ENCODE peak calls at places on chromosome 16, in five cellular contexts. E is GM12878, S is H1, N is HepG2, I is K562. H is an unnamed sample.

GRCh38 chr16:88883117-88883895 is 16.8 kb upstream of the PABPN1L start:
- DNase-seq in E (no peak), I (no peak), S (no peak), N (no peak), H (no peak)

GRCh38 chr16:65377131-65377649 is 255.3 kb upstream of the CDH11 start:
- DNase-seq in E (no peak), I (no peak), S (no peak), N (no peak), H (no peak)

GRCh38 chr16:53372942-53373871 is 61.1 kb upstream of the RBL2 start:
- DNase-seq in N (no peak), E (no peak), S (peak; percentile 87), I (peak; percentile 28), H (peak; percentile 35)

GRCh38 chr16:85028638-85029412 is 1.2 kb downstream of the KIAA0513 start:
- DNase-seq in E (no peak), N (no peak), I (no peak), S (no peak), H (no peak)

GRCh38 chr16:16041196-16041892 is 91.9 kb downstream of the ABCC1 start:
- DNase-seq in E (no peak), S (peak; percentile 53), N (no peak), I (no peak), H (no peak)

GRCh38 chr16:89890200-89890599 is 16.8 kb downstream of the TCF25 start:
- DNase-seq in N (no peak), S (no peak), E (no peak), I (no peak), H (no peak)

GRCh38 chr16:86052115-86052670 is 153.2 kb downstream of the IRF8 start:
- DNase-seq in E (no peak), S (no peak), I (no peak), N (no peak), H (no peak)

GRCh38 chr16:14564881-14565687 is 65.0 kb downstream of the PARN start:
- DNase-seq in S (no peak), I (no peak), N (peak; percentile 34), E (no peak), H (no peak)

GRCh38 chr16:54651440-54651839 is 279.2 kb upstream of the IRX5 start:
- DNase-seq in E (no peak), S (peak; percentile 62), I (no peak), N (no peak), H (no peak)

GRCh38 chr16:86512860-86513470 is 2.6 kb downstream of the FOXF1 start:
- DNase-seq in N (no peak), E (no peak), S (peak; percentile 69), I (no peak), H (no peak)

GRCh38 chr16:49015189-49015540 is 266.5 kb downstream of the CBLN1 start:
- DNase-seq in S (peak; percentile 47), N (no peak), I (no peak), E (no peak), H (no peak)

GRCh38 chr16:80459331-80459777 is 81.4 kb upstream of the DYNLRB2 start:
- DNase-seq in S (no peak), E (no peak), I (no peak), N (no peak), H (no peak)

GRCh38 chr16:58280146-58280845 is 14.5 kb downstream of the PRSS54 start:
- DNase-seq in E (no peak), N (no peak), I (no peak), S (no peak), H (no peak)

GRCh38 chr16:66830422-66831404 is at the start of gene NAE1:
- DNase-seq in N (peak; percentile 81), E (peak; percentile 57), I (peak; percentile 95), S (peak; percentile 95), H (peak; percentile 76)

GRCh38 chr16:28241924-28242323 is 30.2 kb upstream of the XPO6 start:
- DNase-seq in N (no peak), I (no peak), S (no peak), E (no peak), H (no peak)

GRCh38 chr16:27780468-27781194 is 230.7 kb downstream of the KATNIP start:
- DNase-seq in S (no peak), I (no peak), E (no peak), N (no peak), H (no peak)

GRCh38 chr16:12439443-12440232 is 364.0 kb downstream of the CPPED1 start:
- DNase-seq in S (no peak), I (no peak), E (no peak), N (no peak), H (no peak)

GRCh38 chr16:86079185-86079885 is 180.4 kb downstream of the IRF8 start:
- DNase-seq in I (no peak), E (no peak), N (no peak), S (no peak), H (no peak)

GRCh38 chr16:10616744-10617640 is 36.6 kb upstream of the EMP2 start:
- DNase-seq in I (no peak), S (peak; percentile 63), E (no peak), N (peak; percentile 96), H (peak; percentile 8)

GRCh38 chr16:85157813-85158701 is 45.8 kb upstream of the CIBAR2 start:
- DNase-seq in S (peak; percentile 69), E (peak; percentile 12), I (no peak), N (peak; percentile 79), H (no peak)

GRCh38 chr16:58027341-58028167 is 2.0 kb downstream of the MMP15 start:
- DNase-seq in N (peak; percentile 37), S (peak; percentile 77), E (no peak), I (peak; percentile 67), H (peak; percentile 36)

GRCh38 chr16:13439766-13440165 is 480.2 kb upstream of the ERCC4 start:
- DNase-seq in S (no peak), E (no peak), I (no peak), N (no peak), H (no peak)

GRCh38 chr16:80285089-80285488 is 255.7 kb upstream of the DYNLRB2 start:
- DNase-seq in E (no peak), S (no peak), I (no peak), N (no peak), H (no peak)

GRCh38 chr16:12613131-12613991 is 190.3 kb downstream of the CPPED1 start:
- DNase-seq in N (peak; percentile 100), S (no peak), I (peak; percentile 55), E (peak; percentile 76), H (peak; percentile 94)

GRCh38 chr16:87489434-87490045 is 3.3 kb downstream of the ZCCHC14 start:
- DNase-seq in N (peak; percentile 45), I (no peak), E (no peak), S (no peak), H (no peak)

DNA sequence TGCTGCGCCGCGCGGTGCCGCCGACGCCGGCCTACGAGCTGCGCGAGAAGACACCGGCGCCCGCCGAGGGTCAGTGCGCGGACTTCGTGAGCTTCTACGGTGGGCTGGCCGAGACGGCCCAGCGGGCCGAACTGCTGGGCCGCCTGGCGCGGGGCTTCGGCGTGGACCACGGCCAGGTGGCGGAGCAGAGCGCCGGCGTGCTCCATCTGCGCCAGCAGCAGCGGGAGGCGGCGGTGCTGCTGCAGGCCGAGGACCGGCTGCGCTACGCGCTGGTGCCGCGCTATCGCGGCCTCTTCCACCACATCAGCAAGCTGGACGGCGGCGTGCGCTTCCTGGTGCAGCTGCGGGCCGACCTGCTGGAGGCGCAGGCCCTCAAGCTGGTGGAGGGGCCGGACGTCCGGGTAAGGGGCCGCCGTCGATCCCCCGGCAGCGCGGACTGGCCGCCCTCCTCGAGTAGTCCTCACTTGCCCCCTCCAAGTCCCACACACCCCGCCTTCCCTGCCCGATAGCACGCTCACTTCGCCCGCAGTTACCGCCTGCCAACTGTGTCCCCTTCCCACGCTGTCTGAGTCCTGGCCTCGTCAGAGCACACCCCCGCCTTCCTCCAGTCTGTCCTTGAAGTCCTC is 470 bp downstream of the MLYCD start:
- DNase-seq in E (no peak), S (peak; percentile 76), I (peak; percentile 61), N (no peak), H (no peak)
- TF ChIP-seq ATF3 in E (no peak), S (no peak), I (no peak), N (no peak), H (no peak)

GRCh38 chr16:2697401-2697948 is 15.2 kb downstream of the KCTD5 start:
- DNase-seq in I (no peak), E (no peak), S (no peak), N (no peak), H (no peak)
- H3K4me1 ChIP-seq in I (peaks cover 23% of the 10 kb centered on the region), E (no peaks in the 10 kb centered on the region), S (peaks cover 5% of the 10 kb centered on the region), N (no peaks in the 10 kb centered on the region), H (peaks cover 3% of the 10 kb centered on the region)

GRCh38 chr16:81548551-81548900 is 103.9 kb downstream of the CMIP start:
- DNase-seq in N (no peak), I (no peak), E (no peak), S (no peak), H (no peak)

GRCh38 chr16:81550412-81550768 is 105.8 kb downstream of the CMIP start:
- DNase-seq in I (no peak), S (no peak), E (no peak), N (peak; percentile 32), H (no peak)

GRCh38 chr16:81548901-81549546 is 104.4 kb downstream of the CMIP start:
- DNase-seq in I (no peak), E (peak; percentile 21), S (no peak), N (peak; percentile 99), H (no peak)

GRCh38 chr16:81551141-81551808 is 106.7 kb downstream of the CMIP start:
- DNase-seq in I (peak; percentile 60), E (peak; percentile 9), N (no peak), S (no peak), H (no peak)

GRCh38 chr16:81549547-81550411 is 105.2 kb downstream of the CMIP start:
- DNase-seq in N (no peak), E (no peak), I (no peak), S (no peak), H (no peak)
- H3K79me2 ChIP-seq in N (peaks cover 96% of the 10 kb centered on the region), E (peaks cover 4% of the 10 kb centered on the region), I (peaks cover 90% of the 10 kb centered on the region), S (peaks cover 87% of the 10 kb centered on the region), H (peaks cover 99% of the 10 kb centered on the region)

GRCh38 chr16:1057252-1057932 is 15.2 kb upstream of the SSTR5 start:
- DNase-seq in E (no peak), I (peak; percentile 68), N (no peak), S (peak; percentile 95), H (no peak)
- TF ChIP-seq ATF3 in E (no peak), I (no peak), N (no peak), S (no peak), H (no peak)

GRCh38 chr16:8862309-8863130 is 6.3 kb downstream of the CARHSP1 start:
- DNase-seq in E (no peak), N (no peak), I (no peak), S (no peak), H (no peak)

GRCh38 chr16:8858994-8859912 is 9.6 kb downstream of the CARHSP1 start:
- DNase-seq in N (no peak), E (no peak), S (no peak), I (no peak), H (no peak)

GRCh38 chr16:8861563-8862308 is 7.1 kb downstream of the CARHSP1 start:
- DNase-seq in I (peak; percentile 52), S (no peak), E (no peak), N (peak; percentile 74), H (no peak)

GRCh38 chr16:8863594-8864424 is 5.0 kb downstream of the CARHSP1 start:
- DNase-seq in I (peak; percentile 64), N (peak; percentile 100), S (no peak), E (no peak), H (no peak)

GRCh38 chr16:8859913-8860881 is 8.6 kb downstream of the CARHSP1 start:
- DNase-seq in N (peak; percentile 96), I (no peak), E (no peak), S (no peak), H (no peak)
- H3K4me1 ChIP-seq in N (peaks cover 63% of the 10 kb centered on the region), I (peaks cover 52% of the 10 kb centered on the region), E (peaks cover 6% of the 10 kb centered on the region), S (peaks cover 22% of the 10 kb centered on the region), H (peaks cover 25% of the 10 kb centered on the region)

H was measured in HCT116.